ENCODE peak calls at places on chromosome 7, in ten cellular contexts. U is sigmoid colon, F is upper lobe of left lung, H is PC-9, E is fibroblast of pulmonary artery, P is bronchial epithelial cell, K is lower lobe of right lung, Q is psoas muscle, R is tibial artery, Z is fibroblast of lung. O is an unnamed sample.

GRCh38 chr7:291302-292092 is 1.5 kb downstream of the FOXL3 start:
- DNase-seq in U (no peak), F (no peak), H (peak), E (no peak), P (no peak), K (peak), Q (no peak), R (no peak), Z (no peak), O (peak)

GRCh38 chr7:117825132-117825531 is 48.1 kb downstream of the CTTNBP2 start:
- DNase-seq in U (no peak), F (no peak), H (no peak), E (peak), P (peak), K (no peak), Q (no peak), R (no peak), Z (peak), O (no peak)

GRCh38 chr7:129108583-129108982 is 35.9 kb upstream of the TSPAN33 start:
- DNase-seq in U (no peak), F (no peak), H (no peak), E (no peak), P (peak), K (no peak), Q (no peak), R (no peak), Z (no peak), O (no peak)

GRCh38 chr7:46558482-46559193 is 637.6 kb upstream of the IGFBP3 start:
- DNase-seq in U (no peak), F (no peak), H (peak), E (peak), P (peak), K (no peak), Q (no peak), R (no peak), Z (peak), O (no peak)

GRCh38 chr7:111638048-111638447 is 75.8 kb upstream of the IMMP2L start:
- DNase-seq in U (no peak), F (no peak), H (no peak), E (peak), P (no peak), K (no peak), Q (no peak), R (no peak), Z (peak), O (no peak)

GRCh38 chr7:18940577-18941134 is 176.8 kb downstream of the TWIST1 start:
- DNase-seq in U (no peak), F (no peak), H (no peak), E (no peak), P (no peak), K (no peak), Q (no peak), R (no peak), Z (no peak), O (peak)

GRCh38 chr7:4257390-4258111 is 424.5 kb upstream of the FOXK1 start:
- DNase-seq in U (no peak), F (no peak), H (no peak), E (no peak), P (no peak), K (no peak), Q (no peak), R (peak), Z (no peak), O (no peak)

GRCh38 chr7:17713584-17713983 is 226.7 kb downstream of the SNX13 start:
- DNase-seq in U (no peak), F (no peak), H (no peak), E (no peak), P (no peak), K (no peak), Q (no peak), R (no peak), Z (no peak), O (no peak)

GRCh38 chr7:120554960-120555571 is 282.1 kb downstream of the KCND2 start:
- DNase-seq in U (no peak), F (no peak), H (peak), E (peak), P (peak), K (no peak), Q (no peak), R (no peak), Z (peak), O (peak)

GRCh38 chr7:1555813-1556540 is at the start of gene TMEM184A:
- DNase-seq in U (no peak), F (peak), H (peak), E (no peak), P (peak), K (peak), Q (peak), R (no peak), Z (no peak), O (peak)

GRCh38 chr7:26616235-26616634 is 248.2 kb downstream of the SKAP2 start:
- DNase-seq in U (no peak), F (no peak), H (peak), E (no peak), P (peak), K (no peak), Q (no peak), R (no peak), Z (no peak), O (no peak)

GRCh38 chr7:130814753-130815152 is 80.7 kb upstream of the KLF14 start:
- DNase-seq in U (no peak), F (no peak), H (no peak), E (peak), P (peak), K (no peak), Q (no peak), R (no peak), Z (peak), O (no peak)

GRCh38 chr7:7792089-7792488 is 73.7 kb upstream of the RPA3 start:
- DNase-seq in U (no peak), F (no peak), H (no peak), E (no peak), P (no peak), K (no peak), Q (no peak), R (no peak), Z (no peak), O (no peak)

GRCh38 chr7:86963599-86964230 is 95.7 kb downstream of the ELAPOR2 start:
- DNase-seq in U (no peak), F (no peak), H (no peak), E (no peak), P (no peak), K (no peak), Q (no peak), R (no peak), Z (peak), O (no peak)

GRCh38 chr7:39754326-39755120 is 131.2 kb downstream of the RALA start:
- DNase-seq in U (no peak), F (peak), H (no peak), E (peak), P (peak), K (peak), Q (no peak), R (no peak), Z (peak), O (peak)

GRCh38 chr7:116797611-116798010 is 64.8 kb upstream of the CAPZA2 start:
- DNase-seq in U (no peak), F (no peak), H (no peak), E (peak), P (peak), K (no peak), Q (no peak), R (no peak), Z (peak), O (no peak)

GRCh38 chr7:36115448-36116321 is 37.4 kb upstream of the EEPD1 start:
- DNase-seq in U (peak), F (no peak), H (peak), E (peak), P (peak), K (peak), Q (peak), R (peak), Z (peak), O (peak)

GRCh38 chr7:93402944-93403343 is 170.8 kb downstream of the VPS50 start:
- DNase-seq in U (no peak), F (no peak), H (no peak), E (no peak), P (no peak), K (no peak), Q (no peak), R (no peak), Z (no peak), O (no peak)

GRCh38 chr7:69134316-69134715 is 464.0 kb upstream of the AUTS2 start:
- DNase-seq in U (no peak), F (no peak), H (no peak), E (no peak), P (no peak), K (no peak), Q (no peak), R (no peak), Z (no peak), O (no peak)

GRCh38 chr7:19368540-19368939 is 223.3 kb upstream of the FERD3L start:
- DNase-seq in U (no peak), F (no peak), H (no peak), E (no peak), P (no peak), K (no peak), Q (no peak), R (no peak), Z (no peak), O (no peak)

GRCh38 chr7:908159-908918 is 32.0 kb downstream of the GET4 start:
- DNase-seq in U (no peak), F (no peak), H (no peak), E (no peak), P (no peak), K (no peak), Q (no peak), R (no peak), Z (no peak), O (no peak)

GRCh38 chr7:127251458-127252379 is 1.0 kb downstream of the GRM8 start:
- DNase-seq in U (no peak), F (peak), H (no peak), E (no peak), P (peak), K (no peak), Q (peak), R (no peak), Z (no peak), O (peak)

GRCh38 chr7:38478404-38478803 is 152.8 kb downstream of the AMPH start:
- DNase-seq in U (no peak), F (no peak), H (no peak), E (no peak), P (peak), K (no peak), Q (no peak), R (no peak), Z (no peak), O (no peak)

GRCh38 chr7:77284633-77285032 is 85.0 kb upstream of the FGL2 start:
- DNase-seq in U (no peak), F (no peak), H (no peak), E (no peak), P (no peak), K (no peak), Q (no peak), R (no peak), Z (no peak), O (no peak)
- H3K4me3 ChIP-seq in U (peak), F (no peak), H (no peak), E (no peak), P (no peak), K (no peak), Q (no peak), R (no peak), Z (no peak), O (no peak)

GRCh38 chr7:96004598-96004997 is 232.2 kb downstream of the DYNC1I1 start:
- DNase-seq in U (no peak), F (no peak), H (no peak), E (no peak), P (no peak), K (no peak), Q (no peak), R (no peak), Z (peak), O (peak)
- TF ChIP-seq CTCF in U (no peak), F (no peak), H (no peak), E (no peak), P (no peak), K (no peak), Q (no peak), R (no peak), Z (peak), O (peak)

DNA sequence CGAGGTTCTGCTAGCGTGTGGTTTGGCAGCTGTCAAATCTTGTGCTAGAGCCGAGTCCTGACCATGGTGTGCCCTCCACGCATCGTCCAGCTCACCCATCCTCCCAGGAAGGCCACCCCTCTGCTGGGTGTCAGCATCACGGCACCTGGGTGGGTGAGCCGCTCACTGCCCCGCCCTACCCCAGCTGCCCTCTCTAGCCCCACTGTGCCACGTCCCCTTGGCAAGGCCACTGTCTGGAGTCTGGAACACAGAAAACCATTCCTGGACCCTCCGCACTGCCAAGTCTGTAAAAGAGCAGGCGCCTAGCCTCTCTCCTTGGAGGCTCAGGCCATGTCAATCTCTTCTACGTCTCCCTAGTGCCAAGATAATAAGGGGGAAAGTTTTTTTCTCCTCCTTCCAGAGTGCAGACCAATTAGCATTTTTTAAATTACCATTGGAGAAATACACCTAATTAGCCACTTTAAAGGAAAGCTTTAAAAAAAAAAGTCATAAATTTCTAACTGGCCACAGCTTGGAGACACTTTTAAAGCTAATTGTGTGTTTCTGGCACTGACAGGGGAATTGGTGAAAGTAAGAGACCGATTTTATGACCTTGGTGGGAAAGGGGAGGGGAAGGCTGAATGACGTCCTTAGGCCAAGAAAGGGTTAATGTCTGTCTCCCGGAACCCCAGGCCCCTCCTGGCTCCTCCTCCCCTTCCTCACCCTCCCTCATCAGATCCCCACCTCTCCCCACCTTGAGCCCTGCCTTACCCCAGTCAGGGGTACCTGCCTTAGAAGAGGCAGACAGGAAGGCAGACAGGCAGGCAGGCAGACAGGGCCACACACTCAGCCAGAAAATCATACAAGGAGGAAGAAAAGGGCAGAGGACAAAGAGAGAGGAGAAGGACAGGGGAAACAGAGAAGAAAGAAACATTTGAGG is 151.2 kb downstream of the PLXNA4 start:
- DNase-seq in U (no peak), F (peak), H (no peak), E (no peak), P (no peak), K (no peak), Q (no peak), R (no peak), Z (no peak), O (no peak)
- H3K4me3 ChIP-seq in U (no peak), F (no peak), H (no peak), E (no peak), P (no peak), K (no peak), Q (no peak), R (no peak), Z (no peak), O (no peak)

GRCh38 chr7:28411876-28412662 is at the start of gene CREB5:
- DNase-seq in U (no peak), F (no peak), H (no peak), E (peak), P (peak), K (no peak), Q (no peak), R (no peak), Z (peak), O (no peak)
- TF ChIP-seq CTCF in U (no peak), F (no peak), H (no peak), E (peak), P (peak), K (no peak), Q (no peak), R (no peak), Z (no peak), O (no peak)

GRCh38 chr7:94907420-94908203 is at the start of gene PPP1R9A:
- DNase-seq in U (peak), F (peak), H (peak), E (peak), P (no peak), K (peak), Q (peak), R (no peak), Z (peak), O (peak)

GRCh38 chr7:94907026-94907419 is 371 bp upstream of the PPP1R9A start:
- DNase-seq in U (peak), F (no peak), H (no peak), E (no peak), P (no peak), K (no peak), Q (no peak), R (no peak), Z (no peak), O (no peak)

GRCh38 chr7:94909023-94909466 is 1.7 kb downstream of the PPP1R9A start:
- DNase-seq in U (no peak), F (no peak), H (no peak), E (no peak), P (no peak), K (no peak), Q (no peak), R (no peak), Z (no peak), O (peak)

GRCh38 chr7:94906035-94906796 is 1.2 kb upstream of the PPP1R9A start:
- DNase-seq in U (no peak), F (no peak), H (no peak), E (peak), P (no peak), K (no peak), Q (no peak), R (no peak), Z (no peak), O (no peak)

DNA sequence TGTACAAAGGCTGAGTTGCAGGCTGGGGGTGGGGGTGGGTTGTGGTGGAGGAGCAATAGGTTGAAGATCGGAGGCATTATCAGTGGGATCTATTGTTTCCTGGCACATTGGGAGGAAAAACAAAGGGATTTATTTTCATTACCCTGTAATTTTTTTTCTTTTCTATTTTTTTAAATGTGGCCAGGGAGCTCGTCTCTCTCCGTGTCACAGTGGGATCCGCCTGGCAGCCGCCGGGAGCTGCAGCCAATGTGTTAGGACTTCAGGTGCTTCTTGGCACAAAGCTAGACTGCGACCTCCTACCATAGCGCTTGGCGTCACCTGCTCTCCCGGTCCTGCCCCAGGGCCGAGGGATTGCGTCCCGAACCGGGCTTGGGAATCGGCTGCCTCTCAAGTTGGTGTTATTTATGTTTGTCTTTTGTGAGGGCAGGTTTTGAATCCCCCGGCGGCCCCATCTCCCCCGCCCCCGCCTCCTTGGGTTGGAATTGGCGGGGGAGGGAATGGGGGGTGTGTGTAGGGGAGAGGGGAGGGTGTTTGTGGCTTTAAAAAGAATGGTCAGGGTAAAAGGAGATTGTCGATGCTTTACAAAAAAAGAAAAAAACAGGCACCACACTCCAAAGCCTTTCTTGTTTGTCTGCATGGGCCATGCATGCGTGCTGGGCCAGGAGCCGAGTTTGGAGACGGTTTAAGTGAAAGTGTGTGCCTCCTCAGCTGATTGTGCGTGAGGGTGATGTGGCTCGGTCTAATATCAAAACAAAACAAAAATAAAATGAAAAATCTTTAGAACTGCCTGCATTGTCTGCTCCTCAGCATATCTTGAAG is 1.0 kb downstream of the PPP1R9A start:
- DNase-seq in U (peak), F (peak), H (peak), E (peak), P (no peak), K (peak), Q (peak), R (no peak), Z (peak), O (peak)
- H3K4me3 ChIP-seq in U (peak), F (peak), H (peak), E (peak), P (peak), K (peak), Q (peak), R (peak), Z (peak), O (peak)